ENCODE peak calls at places on chromosomes 7 and 10, in four cellular contexts. F is HepG2, D is GM12878, U is H1. P is an unnamed sample.

GRCh38 chr10:71061472-71061871 is 150.9 kb upstream of the UNC5B start:
- DNase-seq in F (no peak), D (no peak), U (no peak), P (no peak)

GRCh38 chr7:35695628-35695888 is 623 bp upstream of the HERPUD2 start:
- DNase-seq in F (no peak), D (no peak), U (no peak), P (no peak)

GRCh38 chr7:22896917-22897316 is 74.3 kb upstream of the TOMM7 start:
- DNase-seq in F (peak; percentile 15), D (no peak), U (no peak), P (no peak)

GRCh38 chr10:122461729-122462532 is 578 bp downstream of the HTRA1 start:
- DNase-seq in F (no peak), D (no peak), U (no peak), P (no peak)

GRCh38 chr7:50068850-50069551 is 24.0 kb downstream of the ZPBP start:
- DNase-seq in F (no peak), D (peak; percentile 9), U (no peak), P (no peak)

GRCh38 chr7:29154076-29154475 is 7.7 kb upstream of the CPVL start:
- DNase-seq in F (no peak), D (no peak), U (no peak), P (no peak)

GRCh38 chr10:127424594-127425264 is 124.4 kb upstream of the NPS start:
- DNase-seq in F (no peak), D (no peak), U (no peak), P (no peak)

GRCh38 chr7:44958645-44959344 is 20.0 kb downstream of the MYO1G start:
- DNase-seq in F (no peak), D (no peak), U (no peak), P (no peak)

GRCh38 chr7:134954197-134955082 is 31.9 kb upstream of the AGBL3 start:
- DNase-seq in F (peak; percentile 16), D (peak; percentile 15), U (no peak), P (peak; percentile 33)

GRCh38 chr7:155962968-155963300 is 150.7 kb upstream of the SHH start:
- DNase-seq in F (no peak), D (no peak), U (no peak), P (no peak)

GRCh38 chr7:151412318-151412717 is 2.5 kb upstream of the WDR86 start:
- DNase-seq in F (no peak), D (no peak), U (no peak), P (no peak)

GRCh38 chr7:1602386-1602785 is 32.6 kb upstream of the PSMG3 start:
- DNase-seq in F (no peak), D (no peak), U (no peak), P (no peak)

GRCh38 chr10:104937528-104937927 is 296.4 kb downstream of the SORCS3 start:
- DNase-seq in F (peak; percentile 7), D (no peak), U (no peak), P (no peak)

GRCh38 chr7:158541330-158542010 is 46.2 kb downstream of the PTPRN2 start:
- DNase-seq in F (no peak), D (no peak), U (no peak), P (no peak)

GRCh38 chr10:102404361-102405107 is 9.0 kb downstream of the NFKB2 start:
- DNase-seq in F (no peak), D (no peak), U (no peak), P (no peak)

GRCh38 chr7:18558503-18558902 is 63.0 kb downstream of the HDAC9 start:
- DNase-seq in F (no peak), D (no peak), U (no peak), P (no peak)

GRCh38 chr7:22435720-22436119 is 64.3 kb downstream of the STEAP1B start:
- DNase-seq in F (no peak), D (no peak), U (no peak), P (no peak)

GRCh38 chr10:44238212-44238611 is 146.7 kb downstream of the CXCL12 start:
- DNase-seq in F (no peak), D (no peak), U (no peak), P (no peak)

GRCh38 chr10:132684164-132684891 is 101.6 kb downstream of the NKX6-2 start:
- DNase-seq in F (no peak), D (peak; percentile 30), U (no peak), P (no peak)

GRCh38 chr10:84267503-84268126 is 22.8 kb downstream of the RGR start:
- DNase-seq in F (peak; percentile 13), D (no peak), U (peak; percentile 53), P (peak; percentile 49)

GRCh38 chr7:152351168-152351567 is 84.6 kb downstream of the KMT2C start:
- DNase-seq in F (no peak), D (no peak), U (no peak), P (no peak)

GRCh38 chr7:25940086-25940906 is 211.7 kb upstream of the NFE2L3 start:
- DNase-seq in F (no peak), D (no peak), U (no peak), P (peak; percentile 41)

GRCh38 chr7:7869036-7869435 is 99.6 kb upstream of the GLCCI1 start:
- DNase-seq in F (no peak), D (no peak), U (no peak), P (no peak)

GRCh38 chr7:145434811-145435210 is 599.0 kb upstream of the TPK1 start:
- DNase-seq in F (no peak), D (no peak), U (no peak), P (no peak)

GRCh38 chr7:129779602-129780256 is 168.2 kb downstream of the NRF1 start:
- DNase-seq in F (peak; percentile 61), D (no peak), U (no peak), P (no peak)

GRCh38 chr7:14821757-14822480 is 80.6 kb downstream of the DGKB start:
- DNase-seq in F (no peak), D (no peak), U (no peak), P (no peak)

GRCh38 chr10:116080553-116080952 is 192.5 kb downstream of the GFRA1 start:
- DNase-seq in F (no peak), D (no peak), U (peak; percentile 41), P (no peak)

GRCh38 chr7:142908921-142909870 is 23.7 kb upstream of the TRPV6 start:
- DNase-seq in F (no peak), D (no peak), U (no peak), P (peak; percentile 43)

GRCh38 chr10:124641282-124642075 is 102.7 kb downstream of the FAM53B start:
- DNase-seq in F (no peak), D (peak; percentile 32), U (no peak), P (no peak)

GRCh38 chr7:123995617-123996326 is 37.1 kb downstream of the TMEM229A start:
- DNase-seq in F (no peak), D (no peak), U (no peak), P (no peak)

GRCh38 chr10:132446661-132447445 is 49.9 kb downstream of the PWWP2B start:
- DNase-seq in F (peak; percentile 83), D (peak; percentile 21), U (no peak), P (no peak)

GRCh38 chr7:45692031-45692430 is 117.9 kb downstream of the ADCY1 start:
- DNase-seq in F (no peak), D (no peak), U (no peak), P (no peak)

GRCh38 chr7:15685358-15686181 is 913 bp downstream of the MEOX2 start:
- DNase-seq in F (no peak), D (no peak), U (no peak), P (no peak)

GRCh38 chr10:3666525-3667302 is 118.3 kb downstream of the KLF6 start:
- DNase-seq in F (no peak), D (no peak), U (no peak), P (no peak)

GRCh38 chr7:87944547-87944946 is 10.5 kb downstream of the ADAM22 start:
- DNase-seq in F (no peak), D (no peak), U (no peak), P (no peak)
- TF ChIP-seq SUZ12 in F (no peak), D (no peak), U (no peak), P (no peak)

GRCh38 chr10:89942217-89942616 is 240.8 kb downstream of the KIF20B start:
- DNase-seq in F (no peak), D (no peak), U (no peak), P (no peak)

GRCh38 chr10:89944138-89944537 is 242.7 kb downstream of the KIF20B start:
- DNase-seq in F (no peak), D (no peak), U (no peak), P (no peak)

GRCh38 chr10:89946106-89946505 is 244.7 kb downstream of the KIF20B start:
- DNase-seq in F (no peak), D (no peak), U (no peak), P (no peak)
- TF ChIP-seq SUZ12 in F (no peak), D (no peak), U (no peak), P (no peak)

DNA sequence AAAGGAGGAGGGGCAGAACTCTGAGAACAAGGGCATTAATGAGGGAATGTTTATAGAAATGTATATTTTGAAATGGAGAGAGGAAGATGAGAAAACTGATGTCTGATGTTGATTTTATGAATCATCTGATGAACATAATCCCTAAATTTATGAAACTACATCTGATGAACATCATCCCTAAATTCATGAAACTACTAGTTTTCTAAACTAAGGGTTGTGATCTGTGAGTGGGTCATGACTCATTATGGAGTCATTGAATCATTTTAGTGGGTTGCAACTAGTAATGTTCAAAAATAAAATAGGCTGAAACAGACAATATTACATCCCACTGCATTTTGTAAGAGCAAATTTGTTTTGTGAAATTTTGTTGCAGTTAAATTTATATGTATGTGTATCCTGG is 442.6 kb upstream of the TEX47 start:
- DNase-seq in F (no peak), D (no peak), U (no peak), P (no peak)
- TF ChIP-seq SUZ12 in F (no peak), D (no peak), U (no peak), P (no peak)

DNA sequence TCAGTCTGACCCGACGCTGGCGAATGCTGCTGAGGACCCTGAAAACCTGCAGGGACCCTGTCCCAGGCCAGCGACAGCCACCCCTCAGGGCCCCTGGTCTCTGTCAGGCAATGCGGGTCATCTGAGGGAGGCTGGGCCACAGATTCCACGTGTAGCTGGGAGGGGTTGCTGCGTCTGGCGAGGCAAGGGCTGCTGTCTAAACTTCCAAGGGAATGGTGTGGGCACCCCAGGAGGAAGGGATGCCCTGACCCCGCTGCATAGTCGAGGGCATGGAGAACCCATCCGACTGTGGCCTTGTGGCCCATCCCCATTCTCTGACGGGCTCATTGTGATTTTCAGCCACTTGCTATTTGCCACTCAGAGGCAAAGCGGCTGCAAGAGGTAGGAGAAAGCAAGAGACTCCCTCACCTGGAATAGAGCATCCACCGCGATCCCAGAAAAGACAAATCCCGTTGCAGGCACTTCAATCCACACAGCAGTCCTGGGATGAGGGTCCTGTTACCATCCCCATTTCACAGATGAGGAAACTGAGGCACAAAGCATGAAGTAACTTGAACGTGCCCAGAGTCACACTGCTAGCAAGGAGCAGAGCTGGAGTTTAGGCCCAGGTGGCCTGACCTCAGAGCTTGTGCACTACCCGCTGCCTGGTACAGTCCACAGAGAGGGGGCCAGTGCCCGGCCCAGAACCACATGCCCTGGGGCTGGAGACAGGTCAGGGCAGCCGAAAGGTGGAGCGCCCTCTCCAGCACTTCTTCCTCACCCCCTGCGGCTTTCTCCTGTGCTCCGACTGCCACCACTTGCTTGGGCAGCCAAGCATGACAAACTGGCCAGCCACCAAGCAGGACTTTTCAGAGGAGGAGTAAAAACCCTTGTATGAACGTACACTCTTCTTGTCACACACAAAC is 163.8 kb upstream of the KLF14 start:
- DNase-seq in F (no peak), D (peak; percentile 62), U (no peak), P (no peak)
- TF ChIP-seq SUZ12 in F (no peak), D (no peak), U (no peak), P (no peak)

GRCh38 chr7:78959471-78959870 is 494.0 kb downstream of the MAGI2 start:
- DNase-seq in F (no peak), D (no peak), U (no peak), P (no peak)
- TF ChIP-seq SUZ12 in F (no peak), D (no peak), U (no peak), P (no peak)

P was measured in HEK293T.